ENCODE peak calls at places on chromosomes 4 and X, in seven cellular contexts. C is PC-3; Q is left lung; M is ovary; K is activated CD8-positive, alpha-beta T cell treated with anti-CD3 and anti-CD28 coated beads for 36 hours; E is H9; W is progenitor cell of endocrine pancreas. X is an unnamed sample.

GRCh38 chrX:129449141-129449540 is 74.1 kb downstream of the SMARCA1 start:
- DNase-seq in C (no peak), Q (no peak), M (no peak), K (peak; percentile 2), E (no peak), W (no peak), X (no peak)

GRCh38 chr4:63553123-63553522 is 856.1 kb downstream of the TECRL start:
- DNase-seq in C (no peak), Q (no peak), M (no peak), K (no peak), E (no peak), W (no peak), X (no peak)

GRCh38 chr4:73620115-73620792 is at the start of gene RASSF6:
- DNase-seq in C (peak; percentile 79), Q (peak; percentile 91), M (peak; percentile 21), K (peak; percentile 20), E (peak; percentile 86), W (peak; percentile 79), X (peak; percentile 63)

GRCh38 chrX:21972721-21973120 is 32.2 kb downstream of the SMS start:
- DNase-seq in C (peak; percentile 10), Q (no peak), M (no peak), K (peak; percentile 68), E (no peak), W (no peak), X (no peak)

GRCh38 chr4:53497446-53498069 is 93.7 kb downstream of the LNX1 start:
- DNase-seq in C (no peak), Q (no peak), M (peak; percentile 64), K (no peak), E (no peak), W (no peak), X (no peak)

GRCh38 chr4:101345271-101345595 is 2.1 kb downstream of the PPP3CA start:
- DNase-seq in C (no peak), Q (no peak), M (no peak), K (peak; percentile 27), E (no peak), W (no peak), X (no peak)

GRCh38 chrX:37350034-37350365 is 836 bp downstream of the PRRG1 start:
- DNase-seq in C (peak; percentile 39), Q (no peak), M (no peak), K (no peak), E (no peak), W (no peak), X (peak; percentile 17)

GRCh38 chrX:9538544-9539045 is 73.7 kb downstream of the TBL1X start:
- DNase-seq in C (no peak), Q (no peak), M (no peak), K (no peak), E (no peak), W (no peak), X (peak; percentile 22)

GRCh38 chr4:103845075-103845474 is 125.3 kb upstream of the TACR3 start:
- DNase-seq in C (no peak), Q (no peak), M (no peak), K (no peak), E (no peak), W (no peak), X (no peak)

GRCh38 chrX:104679175-104679574 is 113.2 kb downstream of the IL1RAPL2 start:
- DNase-seq in C (peak; percentile 79), Q (no peak), M (no peak), K (no peak), E (no peak), W (no peak), X (no peak)

GRCh38 chr4:167185465-167185864 is 48.8 kb downstream of the SPOCK3 start:
- DNase-seq in C (peak; percentile 64), Q (no peak), M (no peak), K (no peak), E (no peak), W (no peak), X (no peak)

DNA sequence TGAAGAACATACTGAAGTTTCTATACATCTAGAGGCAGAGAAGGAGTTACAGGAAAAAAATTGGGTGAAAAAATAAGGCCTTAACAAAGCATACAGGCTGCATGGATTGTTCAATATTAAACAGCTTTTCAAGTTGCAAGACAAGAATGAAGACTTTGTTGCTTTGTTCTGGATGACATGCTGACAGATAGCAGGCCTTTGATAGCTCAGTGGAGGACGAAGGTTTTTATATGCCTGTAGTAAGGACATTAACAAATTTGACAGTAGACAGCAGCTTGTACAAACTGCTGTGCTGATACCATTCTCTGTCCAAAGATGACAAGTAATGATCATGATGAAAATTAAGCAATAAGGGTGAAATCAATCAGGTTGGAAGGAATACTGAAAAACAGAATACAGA is 310.0 kb downstream of the NKX6-1 start:
- DNase-seq in C (no peak), Q (no peak), M (no peak), K (no peak), E (no peak), W (no peak), X (no peak)
- TF ChIP-seq CTCF in C (no peak), Q (no peak), M (no peak), K (no peak), E (no peak), W (no peak), X (no peak)

DNA sequence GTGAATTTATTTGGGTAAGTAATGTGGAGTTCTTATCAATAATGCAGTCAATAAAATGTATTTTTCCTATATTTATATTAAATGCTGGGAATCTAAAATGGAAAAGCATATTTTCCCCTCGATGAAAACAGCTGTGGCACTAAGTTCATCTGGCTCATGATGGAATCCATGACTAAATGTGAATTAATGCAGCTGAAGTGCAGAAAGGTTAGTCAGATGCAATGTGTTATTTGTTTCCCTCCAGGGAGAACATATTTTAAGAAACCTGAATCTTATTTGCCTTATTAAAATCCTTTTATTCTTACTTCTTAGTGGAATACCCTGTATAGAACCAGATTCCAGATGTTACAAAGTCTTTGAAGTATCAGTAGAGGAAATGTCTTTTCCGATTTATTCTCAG is 247.9 kb downstream of the ARHGAP24 start:
- DNase-seq in C (no peak), Q (no peak), M (no peak), K (no peak), E (no peak), W (no peak), X (no peak)
- TF ChIP-seq CTCF in C (no peak), Q (no peak), M (no peak), K (no peak), E (no peak), W (no peak), X (no peak)

GRCh38 chr4:142085631-142086292 is 449.4 kb downstream of the IL15 start:
- DNase-seq in C (no peak), Q (no peak), M (no peak), K (no peak), E (no peak), W (no peak), X (no peak)

GRCh38 chr4:142079951-142080350 is 443.6 kb downstream of the IL15 start:
- DNase-seq in C (no peak), Q (no peak), M (no peak), K (no peak), E (no peak), W (no peak), X (peak; percentile 54)

GRCh38 chr4:142083264-142083663 is 446.9 kb downstream of the IL15 start:
- DNase-seq in C (no peak), Q (no peak), M (no peak), K (no peak), E (no peak), W (no peak), X (no peak)

GRCh38 chr4:142077048-142077447 is 440.7 kb downstream of the IL15 start:
- DNase-seq in C (no peak), Q (no peak), M (no peak), K (no peak), E (no peak), W (no peak), X (no peak)

GRCh38 chr4:142080960-142081359 is 444.6 kb downstream of the IL15 start:
- DNase-seq in C (no peak), Q (no peak), M (no peak), K (no peak), E (no peak), W (no peak), X (no peak)
- TF ChIP-seq CTCF in C (no peak), Q (no peak), M (no peak), K (no peak), E (no peak), W (no peak), X (no peak)

GRCh38 chrX:3549442-3549875 is 164.0 kb downstream of the PRKX start:
- DNase-seq in C (peak; percentile 8), Q (no peak), M (no peak), K (no peak), E (no peak), W (no peak), X (peak; percentile 41)

GRCh38 chrX:3550160-3550765 is 163.2 kb downstream of the PRKX start:
- DNase-seq in C (peak; percentile 16), Q (no peak), M (no peak), K (no peak), E (no peak), W (no peak), X (peak; percentile 57)

GRCh38 chrX:3550871-3551270 is 162.6 kb downstream of the PRKX start:
- DNase-seq in C (no peak), Q (no peak), M (no peak), K (no peak), E (no peak), W (no peak), X (no peak)

GRCh38 chrX:3545901-3546300 is 167.5 kb downstream of the PRKX start:
- DNase-seq in C (no peak), Q (no peak), M (no peak), K (no peak), E (no peak), W (no peak), X (peak; percentile 61)

GRCh38 chrX:3548743-3549441 is 164.6 kb downstream of the PRKX start:
- DNase-seq in C (peak; percentile 48), Q (no peak), M (no peak), K (no peak), E (no peak), W (no peak), X (peak; percentile 71)
- TF ChIP-seq CTCF in C (peak; percentile 46), Q (peak; percentile 15), M (no peak), K (no peak), E (peak; percentile 53), W (peak; percentile 30), X (peak; percentile 49)

GRCh38 chr4:57086324-57086723 is 23.9 kb downstream of the IGFBP7 start:
- DNase-seq in C (no peak), Q (no peak), M (no peak), K (no peak), E (no peak), W (no peak), X (no peak)
- TF ChIP-seq CTCF in C (no peak), Q (no peak), M (no peak), K (no peak), E (no peak), W (no peak), X (no peak)